ENCODE peak calls at places on chromosomes 2 and 18, in six cellular contexts. One of them, this sample, is unnamed.

GRCh38 chr2:40367032-40367431 is 84.9 kb downstream of the SLC8A1 start:
- DNase-seq in A549: no peak
- DNase-seq in K562: no peak
- DNase-seq in HepG2: no peak
- DNase-seq in endothelial cell of umbilical vein: no peak
- DNase-seq in GM12878: no peak
- DNase-seq in this sample: no peak

GRCh38 chr2:108314586-108315296 is 26.0 kb downstream of the SULT1C2 start:
- DNase-seq in A549: no peak
- DNase-seq in K562: no peak
- DNase-seq in HepG2: no peak
- DNase-seq in endothelial cell of umbilical vein: no peak
- DNase-seq in GM12878: no peak
- DNase-seq in this sample: no peak

GRCh38 chr18:74310411-74310810 is 5.2 kb upstream of the C18orf63 start:
- DNase-seq in A549: peak
- DNase-seq in K562: no peak
- DNase-seq in HepG2: peak
- DNase-seq in endothelial cell of umbilical vein: peak
- DNase-seq in GM12878: no peak
- DNase-seq in this sample: peak

GRCh38 chr2:176188969-176189665 is 649 bp downstream of the HOXD1 start:
- DNase-seq in A549: no peak
- DNase-seq in K562: no peak
- DNase-seq in HepG2: no peak
- DNase-seq in endothelial cell of umbilical vein: peak
- DNase-seq in GM12878: no peak
- DNase-seq in this sample: no peak

GRCh38 chr2:66890286-66890812 is 455.4 kb downstream of the MEIS1 start:
- DNase-seq in A549: no peak
- DNase-seq in K562: no peak
- DNase-seq in HepG2: no peak
- DNase-seq in endothelial cell of umbilical vein: peak
- DNase-seq in GM12878: no peak
- DNase-seq in this sample: no peak

GRCh38 chr18:49632588-49632987 is 70.7 kb downstream of the LIPG start:
- DNase-seq in A549: no peak
- DNase-seq in K562: no peak
- DNase-seq in HepG2: no peak
- DNase-seq in endothelial cell of umbilical vein: no peak
- DNase-seq in GM12878: no peak
- DNase-seq in this sample: no peak

GRCh38 chr2:222296911-222297599 is 1.7 kb downstream of the PAX3 start:
- DNase-seq in A549: no peak
- DNase-seq in K562: no peak
- DNase-seq in HepG2: no peak
- DNase-seq in endothelial cell of umbilical vein: no peak
- DNase-seq in GM12878: no peak
- DNase-seq in this sample: peak

GRCh38 chr2:181724662-181725061 is 44.3 kb upstream of the NEUROD1 start:
- DNase-seq in A549: no peak
- DNase-seq in K562: no peak
- DNase-seq in HepG2: no peak
- DNase-seq in endothelial cell of umbilical vein: no peak
- DNase-seq in GM12878: no peak
- DNase-seq in this sample: no peak

GRCh38 chr2:121489944-121490585 is 40.6 kb upstream of the RNU4ATAC start:
- DNase-seq in A549: no peak
- DNase-seq in K562: no peak
- DNase-seq in HepG2: no peak
- DNase-seq in endothelial cell of umbilical vein: no peak
- DNase-seq in GM12878: no peak
- DNase-seq in this sample: no peak

GRCh38 chr2:31987454-31987853 is 23.4 kb downstream of the MEMO1 start:
- DNase-seq in A549: peak
- DNase-seq in K562: no peak
- DNase-seq in HepG2: no peak
- DNase-seq in endothelial cell of umbilical vein: peak
- DNase-seq in GM12878: no peak
- DNase-seq in this sample: peak

GRCh38 chr2:40760071-40760666 is 308.3 kb upstream of the SLC8A1 start:
- DNase-seq in A549: peak
- DNase-seq in K562: no peak
- DNase-seq in HepG2: peak
- DNase-seq in endothelial cell of umbilical vein: peak
- DNase-seq in GM12878: no peak
- DNase-seq in this sample: peak

GRCh38 chr18:62856294-62856693 is 141.0 kb downstream of the PHLPP1 start:
- DNase-seq in A549: no peak
- DNase-seq in K562: no peak
- DNase-seq in HepG2: no peak
- DNase-seq in endothelial cell of umbilical vein: no peak
- DNase-seq in GM12878: no peak
- DNase-seq in this sample: no peak

GRCh38 chr2:173884403-173884802 is 80.8 kb downstream of the SP3 start:
- DNase-seq in A549: peak
- DNase-seq in K562: peak
- DNase-seq in HepG2: peak
- DNase-seq in endothelial cell of umbilical vein: peak
- DNase-seq in GM12878: no peak
- DNase-seq in this sample: peak

GRCh38 chr18:23141022-23141999 is 6.0 kb downstream of the CABLES1 start:
- DNase-seq in A549: no peak
- DNase-seq in K562: no peak
- DNase-seq in HepG2: peak
- DNase-seq in endothelial cell of umbilical vein: no peak
- DNase-seq in GM12878: no peak
- DNase-seq in this sample: no peak

GRCh38 chr2:95077893-95078603 is 43.6 kb downstream of the MRPS5 start:
- DNase-seq in A549: no peak
- DNase-seq in K562: no peak
- DNase-seq in HepG2: no peak
- DNase-seq in endothelial cell of umbilical vein: no peak
- DNase-seq in GM12878: no peak
- DNase-seq in this sample: no peak

GRCh38 chr2:195532255-195532627 is 124.8 kb upstream of the SLC39A10 start:
- DNase-seq in A549: no peak
- DNase-seq in K562: no peak
- DNase-seq in HepG2: no peak
- DNase-seq in endothelial cell of umbilical vein: no peak
- DNase-seq in GM12878: no peak
- DNase-seq in this sample: no peak

GRCh38 chr18:39788395-39788794 is 2166.6 kb upstream of the PIK3C3 start:
- DNase-seq in A549: no peak
- DNase-seq in K562: no peak
- DNase-seq in HepG2: no peak
- DNase-seq in endothelial cell of umbilical vein: no peak
- DNase-seq in GM12878: no peak
- DNase-seq in this sample: no peak

GRCh38 chr2:46954951-46955571 is 39.5 kb upstream of the MCFD2 start:
- DNase-seq in A549: peak
- DNase-seq in K562: peak
- DNase-seq in HepG2: peak
- DNase-seq in endothelial cell of umbilical vein: peak
- DNase-seq in GM12878: no peak
- DNase-seq in this sample: no peak

GRCh38 chr2:169366066-169366465 is 3.7 kb upstream of the LRP2 start:
- DNase-seq in A549: no peak
- DNase-seq in K562: no peak
- DNase-seq in HepG2: no peak
- DNase-seq in endothelial cell of umbilical vein: no peak
- DNase-seq in GM12878: no peak
- DNase-seq in this sample: no peak

GRCh38 chr2:232444409-232445148 is 11.4 kb upstream of the ALPI start:
- DNase-seq in A549: peak
- DNase-seq in K562: peak
- DNase-seq in HepG2: peak
- DNase-seq in endothelial cell of umbilical vein: peak
- DNase-seq in GM12878: no peak
- DNase-seq in this sample: peak

GRCh38 chr18:74963820-74964446 is 245.0 kb downstream of the PTGR3 start:
- DNase-seq in A549: peak
- DNase-seq in K562: peak
- DNase-seq in HepG2: peak
- DNase-seq in endothelial cell of umbilical vein: peak
- DNase-seq in GM12878: no peak
- DNase-seq in this sample: peak

GRCh38 chr18:36724591-36725001 is 104.2 kb downstream of the TPGS2 start:
- DNase-seq in A549: no peak
- DNase-seq in K562: no peak
- DNase-seq in HepG2: no peak
- DNase-seq in endothelial cell of umbilical vein: no peak
- DNase-seq in GM12878: no peak
- DNase-seq in this sample: no peak

GRCh38 chr2:231001036-231001435 is 5.1 kb downstream of the SPATA3 start:
- DNase-seq in A549: no peak
- DNase-seq in K562: no peak
- DNase-seq in HepG2: no peak
- DNase-seq in endothelial cell of umbilical vein: no peak
- DNase-seq in GM12878: no peak
- DNase-seq in this sample: no peak

GRCh38 chr18:13302611-13303267 is 84.2 kb downstream of the LDLRAD4 start:
- DNase-seq in A549: no peak
- DNase-seq in K562: no peak
- DNase-seq in HepG2: no peak
- DNase-seq in endothelial cell of umbilical vein: peak
- DNase-seq in GM12878: no peak
- DNase-seq in this sample: peak

GRCh38 chr2:238231251-238231793 is 8.5 kb downstream of the HES6 start:
- DNase-seq in A549: peak
- DNase-seq in K562: peak
- DNase-seq in HepG2: no peak
- DNase-seq in endothelial cell of umbilical vein: peak
- DNase-seq in GM12878: no peak
- DNase-seq in this sample: peak

GRCh38 chr2:78993518-78994148 is 31.9 kb upstream of the REG3G start:
- DNase-seq in A549: no peak
- DNase-seq in K562: no peak
- DNase-seq in HepG2: no peak
- DNase-seq in endothelial cell of umbilical vein: no peak
- DNase-seq in GM12878: no peak
- DNase-seq in this sample: no peak

GRCh38 chr2:130754811-130755210 is 529 bp upstream of the AMER3 start:
- DNase-seq in A549: no peak
- DNase-seq in K562: no peak
- DNase-seq in HepG2: no peak
- DNase-seq in endothelial cell of umbilical vein: no peak
- DNase-seq in GM12878: no peak
- DNase-seq in this sample: no peak

GRCh38 chr18:48105317-48105716 is 174.9 kb upstream of the SMAD2 start:
- DNase-seq in A549: no peak
- DNase-seq in K562: no peak
- DNase-seq in HepG2: no peak
- DNase-seq in endothelial cell of umbilical vein: no peak
- DNase-seq in GM12878: no peak
- DNase-seq in this sample: no peak
- TF ChIP-seq CTCF in A549: no peak
- TF ChIP-seq CTCF in K562: no peak
- TF ChIP-seq CTCF in HepG2: peak
- TF ChIP-seq CTCF in endothelial cell of umbilical vein: no peak
- TF ChIP-seq CTCF in GM12878: no peak
- TF ChIP-seq CTCF in this sample: peak

DNA sequence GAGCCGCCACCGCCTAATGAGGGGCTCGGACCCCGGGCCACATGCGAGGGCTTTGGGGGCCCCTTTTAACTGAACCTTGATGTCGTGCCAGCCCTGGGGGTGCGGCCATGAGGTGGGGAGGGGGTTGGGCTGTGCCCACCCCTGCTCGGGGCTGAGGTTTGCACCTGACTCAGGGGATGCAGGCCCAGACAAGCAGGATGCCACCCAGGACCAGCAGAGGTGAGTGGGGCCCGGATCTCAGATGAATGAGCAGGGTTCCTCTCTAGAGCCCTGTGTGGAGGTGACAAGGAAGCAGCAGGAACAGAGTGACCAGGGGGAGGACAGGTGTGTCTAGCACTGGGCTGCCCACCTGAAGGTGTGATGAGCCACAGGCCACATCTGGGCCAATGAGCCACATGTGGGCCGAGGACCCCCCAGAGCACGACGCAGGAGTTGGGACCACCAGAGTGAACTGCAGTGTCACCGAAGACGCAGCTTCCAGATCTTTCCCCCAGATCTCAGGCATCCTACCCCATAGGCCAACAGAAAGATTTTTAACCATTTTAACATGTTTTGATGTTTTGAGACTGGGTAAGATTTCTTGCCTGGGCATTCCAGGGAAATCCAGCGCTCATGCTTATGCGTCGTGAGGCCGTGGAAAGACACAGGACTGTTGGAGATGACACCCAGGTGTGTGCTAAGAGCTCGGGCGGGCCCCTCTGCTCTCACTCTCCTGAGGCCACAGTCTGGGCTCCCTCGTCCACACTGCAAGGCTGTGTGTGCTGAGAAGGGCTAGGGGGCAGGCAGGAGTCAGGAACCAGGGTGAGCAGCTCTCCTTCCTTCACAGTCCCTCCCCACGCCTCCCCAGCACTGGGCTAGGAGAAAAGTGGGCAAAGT is 73.6 kb downstream of the DDX1 start:
- DNase-seq in A549: no peak
- DNase-seq in K562: no peak
- DNase-seq in HepG2: peak
- DNase-seq in endothelial cell of umbilical vein: no peak
- DNase-seq in GM12878: no peak
- DNase-seq in this sample: no peak
- TF ChIP-seq MYC in A549: no peak
- TF ChIP-seq MYC in K562: no peak
- TF ChIP-seq MYC in HepG2: no peak
- TF ChIP-seq MYC in endothelial cell of umbilical vein: no peak
- TF ChIP-seq MYC in GM12878: no peak
- TF ChIP-seq MYC in this sample: no peak

GRCh38 chr2:217851191-217852020 is 151.4 kb downstream of the TNS1 start:
- DNase-seq in A549: no peak
- DNase-seq in K562: no peak
- DNase-seq in HepG2: no peak
- DNase-seq in endothelial cell of umbilical vein: peak
- DNase-seq in GM12878: no peak
- DNase-seq in this sample: peak

GRCh38 chr2:217848351-217848957 is 154.3 kb downstream of the TNS1 start:
- DNase-seq in A549: no peak
- DNase-seq in K562: peak
- DNase-seq in HepG2: no peak
- DNase-seq in endothelial cell of umbilical vein: no peak
- DNase-seq in GM12878: no peak
- DNase-seq in this sample: no peak

GRCh38 chr2:217849154-217849553 is 153.6 kb downstream of the TNS1 start:
- DNase-seq in A549: no peak
- DNase-seq in K562: no peak
- DNase-seq in HepG2: no peak
- DNase-seq in endothelial cell of umbilical vein: peak
- DNase-seq in GM12878: no peak
- DNase-seq in this sample: no peak

GRCh38 chr2:217847552-217848350 is 155.0 kb downstream of the TNS1 start:
- DNase-seq in A549: no peak
- DNase-seq in K562: no peak
- DNase-seq in HepG2: no peak
- DNase-seq in endothelial cell of umbilical vein: no peak
- DNase-seq in GM12878: no peak
- DNase-seq in this sample: no peak

GRCh38 chr2:217849576-217849975 is 153.2 kb downstream of the TNS1 start:
- DNase-seq in A549: no peak
- DNase-seq in K562: no peak
- DNase-seq in HepG2: no peak
- DNase-seq in endothelial cell of umbilical vein: no peak
- DNase-seq in GM12878: no peak
- DNase-seq in this sample: no peak
- H3K4me3 ChIP-seq in A549: no peak
- H3K4me3 ChIP-seq in K562: no peak
- H3K4me3 ChIP-seq in HepG2: no peak
- H3K4me3 ChIP-seq in endothelial cell of umbilical vein: peak
- H3K4me3 ChIP-seq in GM12878: no peak
- H3K4me3 ChIP-seq in this sample: no peak

GRCh38 chr2:239824051-239824694 is 201.0 kb downstream of the NDUFA10 start:
- DNase-seq in A549: peak
- DNase-seq in K562: peak
- DNase-seq in HepG2: peak
- DNase-seq in endothelial cell of umbilical vein: no peak
- DNase-seq in GM12878: no peak
- DNase-seq in this sample: peak
- TF ChIP-seq CTCF in A549: peak
- TF ChIP-seq CTCF in K562: no peak
- TF ChIP-seq CTCF in HepG2: peak
- TF ChIP-seq CTCF in endothelial cell of umbilical vein: no peak
- TF ChIP-seq CTCF in GM12878: peak
- TF ChIP-seq CTCF in this sample: no peak

This sample was measured in NB4.